ENCODE peak calls at places on chromosomes 16 and 17, in four cellular contexts. H is activated T-cell treated with anti-CD3 and anti-CD28 coated beads for 24 hours, W is SHP77 treated with DMSO at 0.1 percent for 48 hours, T is GM04503. O is an unnamed sample.

GRCh38 chr16:57446530-57447141 is 549 bp downstream of the CIAPIN1 start:
- DNase-seq in H (no peak), W (peak), T (no peak), O (no peak)

GRCh38 chr17:61368832-61369468 is 30.7 kb upstream of the TBX2 start:
- DNase-seq in H (no peak), W (no peak), T (no peak), O (no peak)

GRCh38 chr16:50438041-50438437 is 69.3 kb upstream of the BRD7 start:
- DNase-seq in H (no peak), W (no peak), T (no peak), O (no peak)

GRCh38 chr16:12362482-12363458 is 386.2 kb downstream of the SNX29 start:
- DNase-seq in H (no peak), W (no peak), T (peak), O (no peak)

GRCh38 chr16:58128721-58129096 is 472 bp downstream of the CFAP20 start:
- DNase-seq in H (no peak), W (no peak), T (no peak), O (no peak)

GRCh38 chr17:61880589-61881102 is 17.3 kb upstream of the BRIP1 start:
- DNase-seq in H (no peak), W (no peak), T (no peak), O (no peak)

GRCh38 chr16:23424292-23424958 is 28.6 kb downstream of the COG7 start:
- DNase-seq in H (no peak), W (no peak), T (no peak), O (no peak)

GRCh38 chr17:20028436-20028835 is 19.3 kb downstream of the SPECC1 start:
- DNase-seq in H (no peak), W (no peak), T (no peak), O (no peak)

GRCh38 chr16:3611145-3611977 is at the start of gene SLX4:
- DNase-seq in H (peak), W (peak), T (peak), O (peak)

GRCh38 chr17:57463103-57463885 is 207.0 kb downstream of the MSI2 start:
- DNase-seq in H (peak), W (no peak), T (no peak), O (peak)

GRCh38 chr16:81005644-81006471 is 827 bp downstream of the CMC2 start:
- DNase-seq in H (peak), W (no peak), T (no peak), O (no peak)

GRCh38 chr17:39722965-39723848 is 7.1 kb downstream of the MIEN1 start:
- DNase-seq in H (no peak), W (no peak), T (no peak), O (no peak)

GRCh38 chr16:4797805-4798252 is 2.7 kb downstream of the SMIM22 start:
- DNase-seq in H (no peak), W (no peak), T (no peak), O (no peak)

GRCh38 chr17:82830249-82830661 is 9.6 kb downstream of the ZNF750 start:
- DNase-seq in H (no peak), W (peak), T (no peak), O (no peak)

GRCh38 chr17:66241839-66242238 is 12.6 kb upstream of the APOH start:
- DNase-seq in H (no peak), W (no peak), T (no peak), O (no peak)

GRCh38 chr17:27529230-27529796 is 73.1 kb downstream of the KSR1 start:
- DNase-seq in H (no peak), W (peak), T (no peak), O (no peak)

GRCh38 chr16:54200161-54200534 is 86.4 kb downstream of the IRX3 start:
- DNase-seq in H (no peak), W (no peak), T (no peak), O (no peak)

GRCh38 chr17:68054296-68054900 is 18.9 kb downstream of the KPNA2 start:
- DNase-seq in H (no peak), W (no peak), T (peak), O (no peak)

GRCh38 chr17:48022906-48023305 is 14.7 kb downstream of the COPZ2 start:
- DNase-seq in H (no peak), W (no peak), T (no peak), O (no peak)

GRCh38 chr17:61408151-61409041 is 8.8 kb downstream of the TBX2 start:
- DNase-seq in H (no peak), W (no peak), T (no peak), O (no peak)